ENCODE peak calls at places on chromosomes 13 and 19, in six cellular contexts. R is H1, D is HCT116, H is GM12878, C is K562, U is HepG2. W is an unnamed sample. For H3K27me3, the result is how much of the 10 kb centered on the place peaks cover.

GRCh38 chr13:114154476-114154875 is 22.1 kb upstream of the RASA3 start:
- DNase-seq in R (no peak), D (no peak), H (no peak), C (no peak), U (no peak), W (no peak)

GRCh38 chr13:28655566-28655965 is 3.4 kb upstream of the POMP start:
- DNase-seq in R (no peak), D (no peak), H (no peak), C (no peak), U (no peak), W (no peak)

GRCh38 chr13:42594577-42595571 is 20.9 kb downstream of the TNFSF11 start:
- DNase-seq in R (no peak), D (peak), H (peak), C (peak), U (peak), W (peak)

GRCh38 chr13:79723462-79724116 is 242.6 kb downstream of the NDFIP2 start:
- DNase-seq in R (no peak), D (no peak), H (no peak), C (no peak), U (peak), W (no peak)

GRCh38 chr19:751501-752341 is 809 bp downstream of the MISP start:
- DNase-seq in R (no peak), D (no peak), H (no peak), C (peak), U (peak), W (no peak)

GRCh38 chr13:63501702-63502101 is 2086.1 kb upstream of the PCDH20 start:
- DNase-seq in R (no peak), D (no peak), H (no peak), C (no peak), U (no peak), W (no peak)

GRCh38 chr13:75587679-75588078 is 38.1 kb downstream of the UCHL3 start:
- DNase-seq in R (no peak), D (no peak), H (no peak), C (no peak), U (peak), W (peak)

GRCh38 chr13:89267734-89268133 is 1596.6 kb downstream of the SLITRK5 start:
- DNase-seq in R (no peak), D (no peak), H (no peak), C (no peak), U (no peak), W (no peak)

GRCh38 chr19:9043524-9043923 is 33.3 kb upstream of the MUC16 start:
- DNase-seq in R (no peak), D (no peak), H (no peak), C (no peak), U (no peak), W (no peak)

GRCh38 chr19:33713194-33713593 is 83.5 kb upstream of the KCTD15 start:
- DNase-seq in R (no peak), D (no peak), H (no peak), C (no peak), U (no peak), W (no peak)

GRCh38 chr13:39279077-39279476 is 240.8 kb downstream of the NHLRC3 start:
- DNase-seq in R (no peak), D (no peak), H (no peak), C (no peak), U (no peak), W (no peak)

GRCh38 chr19:7456964-7457541 is 31.8 kb downstream of the PEX11G start:
- DNase-seq in R (no peak), D (peak), H (no peak), C (no peak), U (no peak), W (no peak)

DNA sequence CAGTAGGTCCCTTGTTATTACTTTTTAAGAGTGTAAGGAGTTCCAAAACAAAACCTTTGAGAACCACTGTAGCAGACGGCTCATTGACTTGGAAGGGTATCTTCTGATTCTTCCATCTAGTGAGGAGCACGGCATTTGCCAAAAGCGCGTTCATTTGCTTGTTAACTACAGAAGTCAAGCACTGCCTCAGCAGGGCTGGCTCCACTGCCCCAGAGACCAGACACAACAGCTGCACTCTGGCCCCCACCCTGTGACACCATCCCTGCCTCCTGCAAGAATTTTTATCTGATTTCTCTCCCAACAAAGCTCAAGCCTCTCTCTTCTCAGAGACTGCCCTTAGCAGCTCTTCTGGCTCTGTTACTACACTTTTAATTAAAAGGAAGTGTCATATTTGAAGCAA is 20.7 kb upstream of the XPO4 start:
- DNase-seq in R (no peak), D (no peak), H (no peak), C (no peak), U (no peak), W (no peak)
- TF ChIP-seq YY1 in R (no peak), D (no peak), H (no peak), C (no peak), U (no peak), W (no peak)

DNA sequence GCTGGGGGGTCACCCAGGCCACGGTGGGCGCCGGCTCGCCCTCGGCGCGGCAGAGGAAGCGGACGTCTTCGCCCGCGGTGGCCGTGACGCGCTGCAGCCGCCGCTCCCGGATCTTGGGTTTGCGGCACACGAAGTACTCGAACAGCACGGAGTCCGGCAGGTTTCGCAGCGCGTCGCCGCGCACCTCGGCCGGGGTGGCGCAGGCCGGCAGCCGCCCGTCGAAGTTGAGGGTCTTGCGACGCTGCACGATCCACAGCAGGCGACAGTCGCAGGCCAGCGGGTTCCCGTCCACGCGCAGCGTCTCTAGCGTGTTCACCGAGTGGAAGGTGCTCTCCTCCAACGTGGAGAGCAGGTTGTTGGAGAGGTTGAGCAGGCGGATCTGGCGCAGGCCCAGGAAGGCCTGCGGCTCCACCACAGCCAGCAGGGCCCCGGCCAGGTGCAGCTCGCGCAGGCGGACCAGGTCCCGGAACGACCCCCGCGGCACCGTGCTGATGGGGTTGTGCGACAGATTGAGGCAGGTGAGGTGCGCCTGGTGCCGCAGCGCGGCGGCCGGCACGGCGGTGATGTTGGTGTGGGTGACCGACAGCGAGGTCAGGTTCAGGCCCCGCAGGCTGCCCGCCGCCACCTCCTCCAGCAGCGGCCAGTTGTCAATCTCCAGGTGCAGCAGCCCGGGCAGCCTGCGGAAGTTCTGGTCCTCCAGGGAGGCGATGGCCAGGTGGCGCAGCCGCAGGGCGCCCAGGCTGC is 8.6 kb upstream of the PEAK3 start:
- DNase-seq in R (peak), D (no peak), H (no peak), C (no peak), U (no peak), W (no peak)
- TF ChIP-seq ZNF274 in R (no peak), D (no peak), H (no peak), C (no peak), U (no peak), W (no peak)

GRCh38 chr13:108190897-108191296 is 24.4 kb downstream of the LIG4 start:
- DNase-seq in R (no peak), D (no peak), H (no peak), C (no peak), U (no peak), W (no peak)
- H3K27me3 ChIP-seq in R (under half), D (under half), H (under half), C (under half), U (under half), W (under half)

GRCh38 chr13:110116072-110116487 is 190.9 kb downstream of the COL4A1 start:
- DNase-seq in R (peak), D (peak), H (no peak), C (peak), U (peak), W (no peak)
- TF ChIP-seq YY1 in R (no peak), D (no peak), H (no peak), C (no peak), U (no peak), W (no peak)

DNA sequence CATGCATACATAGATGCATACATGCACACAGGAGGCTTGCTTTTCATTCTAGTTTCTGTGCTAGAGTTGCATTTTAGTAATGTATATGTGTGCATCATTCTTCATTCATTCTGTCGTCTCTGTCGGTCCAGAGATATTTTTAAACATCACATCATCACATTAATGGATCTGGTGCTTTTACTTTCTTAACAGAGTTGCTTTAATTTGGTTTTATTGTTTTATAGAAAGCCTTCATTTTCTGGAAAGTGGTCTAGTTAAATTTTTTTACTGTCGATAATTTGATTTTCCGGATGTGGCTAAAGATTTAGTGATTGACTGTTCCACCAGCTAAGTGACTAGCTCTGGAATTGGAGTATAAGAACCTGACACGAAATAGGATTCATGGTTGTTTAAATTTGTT is 16.9 kb downstream of the BIVM start:
- DNase-seq in R (no peak), D (no peak), H (no peak), C (no peak), U (no peak), W (no peak)
- TF ChIP-seq ZNF274 in R (no peak), D (no peak), H (no peak), C (no peak), U (no peak), W (no peak)